ENCODE peak calls at places on chromosomes 13 and 19, in seven cellular contexts. One of them, this sample, is unnamed.

GRCh38 chr13:104385409-104385808 is 1319.2 kb upstream of the SLC10A2 start:
- DNase-seq in fibroblast of lung: peak; percentile 81
- DNase-seq in brain microvascular endothelial cell: peak; percentile 71
- DNase-seq in AG10803: no peak
- DNase-seq in H9: no peak
- DNase-seq in left ventricle myocardium inferior: no peak
- DNase-seq in NB4: no peak
- DNase-seq in this sample: no peak

GRCh38 chr13:28324181-28324789 is 170.6 kb downstream of the FLT1 start:
- DNase-seq in fibroblast of lung: peak; percentile 72
- DNase-seq in brain microvascular endothelial cell: peak; percentile 81
- DNase-seq in AG10803: peak; percentile 68
- DNase-seq in H9: peak; percentile 79
- DNase-seq in left ventricle myocardium inferior: peak; percentile 33
- DNase-seq in NB4: peak; percentile 82
- DNase-seq in this sample: peak; percentile 74

GRCh38 chr13:51803018-51803417 is 945 bp downstream of the DHRS12 start:
- DNase-seq in fibroblast of lung: no peak
- DNase-seq in brain microvascular endothelial cell: no peak
- DNase-seq in AG10803: no peak
- DNase-seq in H9: no peak
- DNase-seq in left ventricle myocardium inferior: no peak
- DNase-seq in NB4: no peak
- DNase-seq in this sample: no peak

GRCh38 chr13:27774651-27775050 is 17.6 kb upstream of the GSX1 start:
- DNase-seq in fibroblast of lung: no peak
- DNase-seq in brain microvascular endothelial cell: no peak
- DNase-seq in AG10803: no peak
- DNase-seq in H9: no peak
- DNase-seq in left ventricle myocardium inferior: no peak
- DNase-seq in NB4: no peak
- DNase-seq in this sample: no peak

GRCh38 chr19:17966497-17967257 is at the start of gene KCNN1:
- DNase-seq in fibroblast of lung: no peak
- DNase-seq in brain microvascular endothelial cell: no peak
- DNase-seq in AG10803: no peak
- DNase-seq in H9: no peak
- DNase-seq in left ventricle myocardium inferior: no peak
- DNase-seq in NB4: no peak
- DNase-seq in this sample: no peak

GRCh38 chr19:7355151-7355845 is 6.6 kb downstream of the ARHGEF18 start:
- DNase-seq in fibroblast of lung: peak; percentile 27
- DNase-seq in brain microvascular endothelial cell: no peak
- DNase-seq in AG10803: peak; percentile 48
- DNase-seq in H9: no peak
- DNase-seq in left ventricle myocardium inferior: no peak
- DNase-seq in NB4: no peak
- DNase-seq in this sample: no peak

GRCh38 chr13:45102136-45102802 is 18.0 kb upstream of the GTF2F2 start:
- DNase-seq in fibroblast of lung: no peak
- DNase-seq in brain microvascular endothelial cell: no peak
- DNase-seq in AG10803: no peak
- DNase-seq in H9: no peak
- DNase-seq in left ventricle myocardium inferior: no peak
- DNase-seq in NB4: no peak
- DNase-seq in this sample: no peak

GRCh38 chr13:19090495-19090894 is 91.1 kb downstream of the TUBA3C start:
- DNase-seq in fibroblast of lung: no peak
- DNase-seq in brain microvascular endothelial cell: no peak
- DNase-seq in AG10803: no peak
- DNase-seq in H9: no peak
- DNase-seq in left ventricle myocardium inferior: no peak
- DNase-seq in NB4: no peak
- DNase-seq in this sample: no peak

GRCh38 chr19:38912600-38913514 is 871 bp upstream of the CCER2 start:
- DNase-seq in fibroblast of lung: no peak
- DNase-seq in brain microvascular endothelial cell: no peak
- DNase-seq in AG10803: no peak
- DNase-seq in H9: no peak
- DNase-seq in left ventricle myocardium inferior: no peak
- DNase-seq in NB4: peak; percentile 25
- DNase-seq in this sample: no peak

GRCh38 chr13:76148374-76148773 is 512.2 kb downstream of the LMO7 start:
- DNase-seq in fibroblast of lung: no peak
- DNase-seq in brain microvascular endothelial cell: no peak
- DNase-seq in AG10803: no peak
- DNase-seq in H9: no peak
- DNase-seq in left ventricle myocardium inferior: no peak
- DNase-seq in NB4: no peak
- DNase-seq in this sample: no peak

DNA sequence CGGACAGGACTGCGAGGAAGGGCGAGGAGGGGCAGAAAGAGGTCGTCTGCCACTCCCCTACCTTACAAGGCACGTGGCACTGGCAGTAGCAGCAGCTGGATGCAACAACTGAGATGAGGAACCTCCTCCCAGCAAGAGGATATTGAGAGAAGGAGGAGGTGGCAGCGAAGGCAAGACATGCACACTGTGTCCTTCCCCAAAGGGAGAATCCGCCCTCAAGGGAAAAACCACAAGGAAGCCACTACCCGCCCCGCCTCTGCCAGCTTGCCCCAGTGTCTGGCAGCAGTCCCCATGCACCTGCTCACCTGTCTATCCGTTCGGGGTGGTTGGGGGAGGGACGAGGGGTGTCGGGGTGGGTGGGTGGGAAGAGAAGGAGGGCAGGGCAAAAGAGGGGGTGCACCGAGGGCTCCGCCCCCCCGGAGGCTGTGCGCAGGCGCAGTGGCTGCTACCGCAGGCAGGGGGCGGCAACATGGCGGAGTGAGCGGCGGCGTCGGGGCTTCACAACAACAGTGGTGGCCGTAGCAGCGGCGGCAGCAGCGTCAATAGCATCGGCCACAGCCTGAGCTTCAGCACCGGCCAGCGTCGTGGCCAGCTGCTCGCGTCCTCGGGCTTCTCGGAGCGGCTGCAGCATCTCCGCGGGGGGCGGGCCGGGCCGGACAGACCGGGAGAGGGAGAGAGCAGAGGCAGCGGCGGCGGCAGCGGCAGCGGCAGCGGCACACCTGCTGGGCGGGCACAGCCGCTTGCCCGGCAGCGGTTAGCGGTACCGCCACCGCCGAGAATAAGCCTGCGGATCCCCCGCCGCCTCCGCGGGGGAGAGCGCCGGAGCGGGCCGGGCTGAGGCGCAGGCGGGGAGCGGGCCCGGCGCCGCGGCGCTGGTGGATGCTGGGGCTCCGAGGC is at the start of gene NBEA:
- DNase-seq in fibroblast of lung: peak; percentile 60
- DNase-seq in brain microvascular endothelial cell: peak; percentile 19
- DNase-seq in AG10803: peak; percentile 54
- DNase-seq in H9: peak; percentile 85
- DNase-seq in left ventricle myocardium inferior: peak; percentile 77
- DNase-seq in NB4: peak; percentile 7
- DNase-seq in this sample: peak; percentile 42
- TF ChIP-seq CTCF in fibroblast of lung: peak; percentile 28
- TF ChIP-seq CTCF in brain microvascular endothelial cell: peak; percentile 28
- TF ChIP-seq CTCF in AG10803: no peak
- TF ChIP-seq CTCF in H9: peak; percentile 17
- TF ChIP-seq CTCF in left ventricle myocardium inferior: peak; percentile 69
- TF ChIP-seq CTCF in NB4: no peak
- TF ChIP-seq CTCF in this sample: peak; percentile 75

GRCh38 chr19:35247526-35248309 is 1.1 kb upstream of the LSR start:
- DNase-seq in fibroblast of lung: no peak
- DNase-seq in brain microvascular endothelial cell: no peak
- DNase-seq in AG10803: no peak
- DNase-seq in H9: peak; percentile 97
- DNase-seq in left ventricle myocardium inferior: no peak
- DNase-seq in NB4: no peak
- DNase-seq in this sample: no peak
- TF ChIP-seq CTCF in fibroblast of lung: no peak
- TF ChIP-seq CTCF in brain microvascular endothelial cell: no peak
- TF ChIP-seq CTCF in AG10803: no peak
- TF ChIP-seq CTCF in H9: peak; percentile 70
- TF ChIP-seq CTCF in left ventricle myocardium inferior: peak; percentile 47
- TF ChIP-seq CTCF in NB4: no peak
- TF ChIP-seq CTCF in this sample: no peak

GRCh38 chr19:23286477-23286876 is 36.3 kb upstream of the ZNF724 start:
- DNase-seq in fibroblast of lung: no peak
- DNase-seq in brain microvascular endothelial cell: no peak
- DNase-seq in AG10803: no peak
- DNase-seq in H9: peak; percentile 31
- DNase-seq in left ventricle myocardium inferior: no peak
- DNase-seq in NB4: peak; percentile 37
- DNase-seq in this sample: no peak
- TF ChIP-seq CTCF in fibroblast of lung: peak; percentile 25
- TF ChIP-seq CTCF in brain microvascular endothelial cell: peak; percentile 46
- TF ChIP-seq CTCF in AG10803: peak; percentile 7
- TF ChIP-seq CTCF in H9: peak; percentile 57
- TF ChIP-seq CTCF in left ventricle myocardium inferior: peak; percentile 25
- TF ChIP-seq CTCF in NB4: peak; percentile 55
- TF ChIP-seq CTCF in this sample: peak; percentile 44

DNA sequence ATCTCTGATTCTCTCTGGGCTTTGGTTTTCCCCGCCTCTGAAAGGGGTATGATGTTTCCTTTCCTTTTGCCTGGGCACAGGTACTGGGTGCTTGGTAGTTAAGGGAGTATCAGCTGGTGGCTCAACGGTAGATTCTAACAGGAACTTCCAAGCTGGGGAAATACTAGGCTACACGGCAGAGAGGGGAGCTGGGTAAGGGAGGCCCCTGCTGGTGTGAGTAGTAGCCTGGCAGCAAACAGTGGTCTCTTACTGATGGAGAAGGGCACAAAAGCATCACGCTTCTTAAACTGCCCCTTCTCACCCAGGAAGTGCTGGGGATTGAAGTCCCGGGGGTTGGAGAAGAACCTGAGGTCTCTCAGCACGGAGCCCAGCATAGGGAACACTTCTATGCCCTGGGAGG is 26.9 kb upstream of the CYP2A7 start:
- DNase-seq in fibroblast of lung: no peak
- DNase-seq in brain microvascular endothelial cell: no peak
- DNase-seq in AG10803: no peak
- DNase-seq in H9: no peak
- DNase-seq in left ventricle myocardium inferior: no peak
- DNase-seq in NB4: peak; percentile 42
- DNase-seq in this sample: no peak
- TF ChIP-seq CTCF in fibroblast of lung: peak; percentile 16
- TF ChIP-seq CTCF in brain microvascular endothelial cell: peak; percentile 70
- TF ChIP-seq CTCF in AG10803: no peak
- TF ChIP-seq CTCF in H9: no peak
- TF ChIP-seq CTCF in left ventricle myocardium inferior: no peak
- TF ChIP-seq CTCF in NB4: no peak
- TF ChIP-seq CTCF in this sample: no peak

GRCh38 chr19:1811942-1812425 is at the start of gene ATP8B3:
- DNase-seq in fibroblast of lung: no peak
- DNase-seq in brain microvascular endothelial cell: no peak
- DNase-seq in AG10803: no peak
- DNase-seq in H9: no peak
- DNase-seq in left ventricle myocardium inferior: no peak
- DNase-seq in NB4: no peak
- DNase-seq in this sample: no peak

GRCh38 chr19:1812426-1813196 is 535 bp upstream of the ATP8B3 start:
- DNase-seq in fibroblast of lung: peak; percentile 94
- DNase-seq in brain microvascular endothelial cell: peak; percentile 79
- DNase-seq in AG10803: peak; percentile 89
- DNase-seq in H9: peak; percentile 99
- DNase-seq in left ventricle myocardium inferior: peak; percentile 94
- DNase-seq in NB4: peak; percentile 96
- DNase-seq in this sample: peak; percentile 93

GRCh38 chr19:1814391-1814790 is 2.3 kb upstream of the ATP8B3 start:
- DNase-seq in fibroblast of lung: no peak
- DNase-seq in brain microvascular endothelial cell: no peak
- DNase-seq in AG10803: no peak
- DNase-seq in H9: no peak
- DNase-seq in left ventricle myocardium inferior: no peak
- DNase-seq in NB4: no peak
- DNase-seq in this sample: no peak

GRCh38 chr19:1813837-1814217 is 1.8 kb upstream of the ATP8B3 start:
- DNase-seq in fibroblast of lung: no peak
- DNase-seq in brain microvascular endothelial cell: no peak
- DNase-seq in AG10803: no peak
- DNase-seq in H9: no peak
- DNase-seq in left ventricle myocardium inferior: no peak
- DNase-seq in NB4: no peak
- DNase-seq in this sample: no peak

DNA sequence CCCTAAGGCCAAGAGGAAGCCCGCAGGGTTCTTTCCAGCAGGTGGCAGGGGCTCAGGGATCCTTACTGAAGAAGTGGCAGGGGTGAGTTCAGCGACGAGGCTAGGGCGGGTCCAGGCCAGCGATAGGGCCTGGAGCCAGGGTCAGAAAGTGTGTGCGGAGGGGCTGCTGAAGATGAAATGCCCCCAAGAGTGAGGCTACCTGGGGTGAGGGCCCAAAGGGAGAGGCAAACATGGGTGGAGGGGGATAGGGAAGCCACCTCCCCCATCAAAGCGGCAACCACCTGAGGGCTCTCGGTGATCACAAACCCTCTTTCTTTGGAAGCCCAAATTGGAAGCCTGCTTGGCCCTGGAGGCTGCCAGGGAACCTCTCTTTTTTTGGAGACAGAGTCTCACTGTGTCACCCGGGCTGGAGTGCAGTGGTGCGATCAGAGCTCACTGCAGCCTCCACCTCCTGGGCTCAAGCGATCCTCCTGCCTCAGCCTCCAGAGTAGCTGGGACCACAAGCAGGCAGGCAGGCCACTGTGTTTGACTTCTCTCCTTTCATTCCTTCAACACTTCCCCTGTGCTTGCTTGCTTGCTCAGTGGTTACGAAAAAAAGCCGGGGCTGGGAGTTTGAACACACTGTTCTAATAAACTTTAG is 1.2 kb upstream of the ATP8B3 start:
- DNase-seq in fibroblast of lung: no peak
- DNase-seq in brain microvascular endothelial cell: no peak
- DNase-seq in AG10803: no peak
- DNase-seq in H9: no peak
- DNase-seq in left ventricle myocardium inferior: no peak
- DNase-seq in NB4: no peak
- DNase-seq in this sample: no peak
- TF ChIP-seq CTCF in fibroblast of lung: no peak
- TF ChIP-seq CTCF in brain microvascular endothelial cell: no peak
- TF ChIP-seq CTCF in AG10803: no peak
- TF ChIP-seq CTCF in H9: no peak
- TF ChIP-seq CTCF in left ventricle myocardium inferior: no peak
- TF ChIP-seq CTCF in NB4: no peak
- TF ChIP-seq CTCF in this sample: peak; percentile 28

GRCh38 chr19:861756-862528 is 2.5 kb downstream of the CFD start:
- DNase-seq in fibroblast of lung: peak; percentile 34
- DNase-seq in brain microvascular endothelial cell: no peak
- DNase-seq in AG10803: no peak
- DNase-seq in H9: peak; percentile 98
- DNase-seq in left ventricle myocardium inferior: no peak
- DNase-seq in NB4: peak; percentile 45
- DNase-seq in this sample: no peak
- TF ChIP-seq CTCF in fibroblast of lung: no peak
- TF ChIP-seq CTCF in brain microvascular endothelial cell: peak; percentile 12
- TF ChIP-seq CTCF in AG10803: no peak
- TF ChIP-seq CTCF in H9: peak; percentile 47
- TF ChIP-seq CTCF in left ventricle myocardium inferior: no peak
- TF ChIP-seq CTCF in NB4: no peak
- TF ChIP-seq CTCF in this sample: peak; percentile 27